ENCODE peak calls at places on chromosomes 2 and 18, in eight cellular contexts. D, F, V, P, G, K, R and X are unnamed samples.
A peak's percentile ranks its signal among the peaks of the same experiment; 100 is the strongest.

GRCh38 chr2:164697688-164698290 is 76.5 kb upstream of the GRB14 start:
- DNase-seq in F (peak; percentile 22), R (peak; percentile 2), G (no peak), K (no peak), D (no peak), V (no peak), P (peak; percentile 45), X (peak; percentile 50)

GRCh38 chr2:148517822-148518221 is 126.7 kb upstream of the EPC2 start:
- DNase-seq in D (no peak), V (no peak), R (no peak), P (no peak), K (no peak), F (no peak), G (no peak), X (no peak)

GRCh38 chr2:9797086-9797485 is 46.2 kb upstream of the TAF1B start:
- DNase-seq in G (no peak), V (no peak), F (no peak), D (no peak), K (no peak), P (no peak), R (no peak), X (no peak)

GRCh38 chr2:196468394-196468793 is 171.1 kb upstream of the CCDC150 start:
- DNase-seq in G (no peak), R (no peak), P (no peak), V (no peak), D (no peak), F (no peak), K (no peak), X (no peak)

GRCh38 chr2:159226059-159226461 is 60.4 kb downstream of the WDSUB1 start:
- DNase-seq in R (peak; percentile 38), D (no peak), G (no peak), K (no peak), V (no peak), P (no peak), F (peak; percentile 38), X (no peak)

GRCh38 chr18:22558945-22559385 is 141.2 kb upstream of the CTAGE1 start:
- DNase-seq in D (peak; percentile 82), F (peak; percentile 76), R (peak; percentile 79), G (no peak), P (peak; percentile 75), K (peak; percentile 27), V (peak; percentile 12), X (no peak)

GRCh38 chr2:234121999-234122398 is 71.5 kb downstream of the SPP2 start:
- DNase-seq in V (no peak), K (no peak), G (no peak), D (no peak), R (no peak), F (no peak), P (no peak), X (no peak)

GRCh38 chr2:31384351-31384750 is 30.2 kb downstream of the XDH start:
- DNase-seq in D (no peak), G (no peak), R (peak; percentile 94), V (no peak), F (peak; percentile 83), P (no peak), K (no peak), X (no peak)

GRCh38 chr2:27353762-27354596 is 2.6 kb downstream of the GTF3C2 start:
- DNase-seq in P (no peak), V (no peak), R (no peak), K (no peak), G (no peak), F (no peak), D (no peak), X (no peak)

GRCh38 chr18:62586148-62586774 is 63.4 kb downstream of the ZCCHC2 start:
- DNase-seq in K (peak; percentile 88), R (peak; percentile 72), V (peak; percentile 85), G (peak; percentile 36), D (peak; percentile 76), F (peak; percentile 80), P (peak; percentile 79), X (peak; percentile 73)

GRCh38 chr18:69980982-69981804 is 33.5 kb upstream of the CD226 start:
- DNase-seq in R (no peak), D (no peak), G (no peak), V (no peak), K (no peak), P (no peak), F (no peak), X (peak; percentile 12)

GRCh38 chr2:28613616-28614501 is 118.0 kb downstream of the PLB1 start:
- DNase-seq in P (no peak), D (no peak), R (peak; percentile 90), V (no peak), G (no peak), F (peak; percentile 39), K (no peak), X (no peak)

GRCh38 chr2:102488063-102488462 is 15.0 kb downstream of the SLC9A4 start:
- DNase-seq in K (no peak), P (no peak), G (no peak), D (no peak), V (no peak), R (peak; percentile 79), F (peak; percentile 43), X (no peak)

GRCh38 chr2:238667008-238667407 is 180.9 kb upstream of the TWIST2 start:
- DNase-seq in P (no peak), D (no peak), G (no peak), F (peak; percentile 83), R (no peak), V (no peak), K (no peak), X (no peak)

GRCh38 chr18:76507830-76508381 is 12.9 kb upstream of the ZNF516 start:
- DNase-seq in V (no peak), K (no peak), D (peak; percentile 19), P (no peak), F (no peak), G (no peak), R (no peak), X (no peak)

GRCh38 chr2:209872675-209873074 is 101.0 kb downstream of the UNC80 start:
- DNase-seq in K (no peak), G (no peak), F (peak; percentile 4), D (peak; percentile 20), R (peak; percentile 33), V (peak; percentile 73), P (no peak), X (peak; percentile 90)

GRCh38 chr2:45432406-45432805 is 178.7 kb downstream of the SRBD1 start:
- DNase-seq in P (no peak), R (peak; percentile 14), D (no peak), F (peak; percentile 18), G (no peak), V (no peak), K (no peak), X (peak; percentile 7)

GRCh38 chr2:215830313-215830712 is 183.0 kb downstream of the MREG start:
- DNase-seq in G (no peak), F (peak; percentile 93), P (no peak), V (no peak), D (no peak), K (peak; percentile 37), R (peak; percentile 96), X (no peak)

GRCh38 chr2:143742631-143743030 is 613.4 kb downstream of the ARHGAP15 start:
- DNase-seq in K (no peak), R (peak; percentile 47), G (no peak), P (no peak), F (no peak), V (no peak), D (no peak), X (no peak)

GRCh38 chr2:15253817-15254216 is 307.3 kb downstream of the NBAS start:
- DNase-seq in V (no peak), P (no peak), G (no peak), K (no peak), R (no peak), F (no peak), D (no peak), X (no peak)

DNA sequence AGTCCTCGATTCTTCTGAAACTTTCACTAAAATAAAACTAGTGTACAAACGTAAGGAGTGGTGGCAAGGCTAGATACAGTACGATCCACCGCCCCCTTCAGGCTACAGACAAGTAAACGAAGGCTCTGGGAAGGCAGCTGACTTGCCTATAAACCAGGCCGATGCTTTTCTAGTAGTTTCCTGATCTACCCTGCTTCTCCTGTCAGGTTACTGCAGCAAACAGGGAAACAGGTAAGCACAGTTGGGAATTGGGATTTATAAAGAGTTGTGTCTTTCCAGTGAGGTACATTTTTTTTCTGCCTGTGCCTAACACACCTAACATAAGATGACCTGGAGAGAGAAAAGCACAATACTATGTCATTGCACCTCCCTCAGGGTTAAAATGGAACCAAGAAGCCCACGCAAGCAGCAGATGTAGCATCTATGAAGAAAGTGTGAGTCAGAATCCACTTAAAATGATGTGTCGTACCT is 108.6 kb downstream of the UXS1 start:
- DNase-seq in P (peak; percentile 54), F (peak; percentile 64), K (no peak), R (peak; percentile 61), D (no peak), V (no peak), G (no peak), X (peak; percentile 62)
- TF ChIP-seq CTCF in P (peak; percentile 62), F (peak; percentile 56), K (no peak), R (peak; percentile 46), D (no peak), V (no peak), G (peak; percentile 26), X (peak; percentile 60)

GRCh38 chr2:233098615-233099014 is 38.5 kb downstream of the INPP5D start:
- DNase-seq in R (no peak), D (no peak), G (no peak), P (peak; percentile 53), V (peak; percentile 66), K (peak; percentile 62), F (peak; percentile 15), X (peak; percentile 68)
- TF ChIP-seq CTCF in R (no peak), D (no peak), G (peak; percentile 30), P (peak; percentile 38), V (peak; percentile 22), K (no peak), F (peak; percentile 24), X (peak; percentile 81)

GRCh38 chr2:95314964-95315611 is 17.9 kb downstream of the KCNIP3 start:
- DNase-seq in V (peak; percentile 71), K (peak; percentile 53), R (peak; percentile 50), P (peak; percentile 53), F (peak; percentile 13), D (no peak), G (no peak), X (no peak)
- TF ChIP-seq CTCF in V (peak; percentile 68), K (peak; percentile 47), R (peak; percentile 34), P (peak; percentile 55), F (peak; percentile 48), D (no peak), G (peak; percentile 54), X (peak; percentile 40)

GRCh38 chr18:24446953-24447537 is 13.4 kb upstream of the HRH4 start:
- DNase-seq in F (no peak), G (no peak), R (peak; percentile 18), P (no peak), K (no peak), V (no peak), D (no peak), X (no peak)
- TF ChIP-seq CTCF in F (peak; percentile 25), G (no peak), R (no peak), P (peak; percentile 13), K (no peak), V (no peak), D (no peak), X (no peak)